ENCODE peak calls at places on chromosomes 2 and 18, in four cellular contexts. M, B, L and F are unnamed samples.

GRCh38 chr2:45935791-45936622 is 284.5 kb downstream of the PRKCE start:
- DNase-seq in L (peak; percentile 79), B (no peak), M (peak; percentile 88), F (peak; percentile 77)

GRCh38 chr18:79916128-79916494 is 35.3 kb downstream of the SLC66A2 start:
- DNase-seq in L (no peak), B (no peak), M (no peak), F (no peak)

GRCh38 chr2:222448806-222449205 is 24.5 kb downstream of the SGPP2 start:
- DNase-seq in B (no peak), M (no peak), L (no peak), F (no peak)

GRCh38 chr2:181813963-181814565 is 77.5 kb upstream of the ITPRID2 start:
- DNase-seq in B (no peak), L (no peak), M (no peak), F (no peak)

GRCh38 chr2:43609304-43609883 is 13.6 kb upstream of the THADA start:
- DNase-seq in B (no peak), M (peak; percentile 74), L (peak; percentile 75), F (peak; percentile 60)

GRCh38 chr2:39256040-39256439 is 12.3 kb upstream of the CDKL4 start:
- DNase-seq in L (no peak), M (no peak), B (no peak), F (no peak)

GRCh38 chr18:45978084-45978483 is 11.0 kb upstream of the EPG5 start:
- DNase-seq in L (no peak), B (no peak), M (no peak), F (no peak)

GRCh38 chr18:77063256-77063655 is 69.3 kb downstream of the MBP start:
- DNase-seq in L (no peak), B (peak; percentile 69), M (no peak), F (no peak)

GRCh38 chr2:33022989-33023731 is 76.4 kb downstream of the LTBP1 start:
- DNase-seq in B (no peak), L (peak; percentile 63), M (peak; percentile 77), F (no peak)

GRCh38 chr2:96556441-96557330 is 20.1 kb downstream of the ARID5A start:
- DNase-seq in M (peak; percentile 48), B (no peak), L (peak; percentile 99), F (no peak)

GRCh38 chr2:64945973-64946736 is 43.0 kb upstream of the SLC1A4 start:
- DNase-seq in M (no peak), L (no peak), B (peak; percentile 79), F (no peak)

GRCh38 chr2:28423856-28424605 is 31.4 kb downstream of the FOSL2 start:
- DNase-seq in B (no peak), M (no peak), L (no peak), F (no peak)

GRCh38 chr2:47422560-47422959 is 19.6 kb downstream of the MSH2 start:
- DNase-seq in M (no peak), L (no peak), B (no peak), F (no peak)

GRCh38 chr2:146940016-146940685 is 904.7 kb upstream of the ACVR2A start:
- DNase-seq in B (no peak), M (no peak), L (no peak), F (no peak)

GRCh38 chr2:237790353-237790752 is 8.2 kb upstream of the RBM44 start:
- DNase-seq in M (no peak), L (no peak), B (no peak), F (no peak)

GRCh38 chr2:173806761-173807160 is 158.4 kb downstream of the SP3 start:
- DNase-seq in L (no peak), B (no peak), M (no peak), F (no peak)

GRCh38 chr2:25903216-25903776 is 25.0 kb upstream of the ASXL2 start:
- DNase-seq in B (no peak), M (no peak), L (no peak), F (no peak)

GRCh38 chr2:168691221-168691620 is 111.2 kb upstream of the NOSTRIN start:
- DNase-seq in L (no peak), B (no peak), M (no peak), F (no peak)

GRCh38 chr2:175476374-175476773 is 294.9 kb upstream of the ATP5MC3 start:
- DNase-seq in L (peak; percentile 21), M (no peak), B (no peak), F (no peak)

GRCh38 chr2:175476950-175477349 is 295.4 kb upstream of the ATP5MC3 start:
- DNase-seq in B (no peak), L (no peak), M (no peak), F (no peak)

DNA sequence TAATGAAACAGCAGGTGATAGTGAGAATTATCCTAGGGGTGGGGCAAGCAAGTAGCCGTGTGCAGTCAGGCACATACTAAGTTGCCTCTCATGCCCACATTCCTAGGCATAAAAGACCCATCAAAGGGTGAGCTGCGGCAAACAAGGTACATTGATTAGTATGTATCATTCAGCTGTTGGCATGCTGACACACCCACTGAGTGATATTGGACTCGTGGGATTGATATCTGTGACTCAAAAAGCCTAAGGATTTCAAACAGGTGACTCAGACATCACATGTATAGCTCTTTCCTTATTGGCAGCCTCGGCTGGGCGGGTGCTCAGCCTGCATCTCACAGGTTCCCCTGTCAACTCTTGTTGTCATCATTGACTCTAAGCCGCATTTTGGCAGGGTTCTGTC is 296.9 kb upstream of the ATP5MC3 start:
- DNase-seq in B (no peak), L (no peak), M (no peak), F (no peak)
- TF ChIP-seq FOXM1 in B (no peak), L (no peak), M (no peak), F (no peak)

DNA sequence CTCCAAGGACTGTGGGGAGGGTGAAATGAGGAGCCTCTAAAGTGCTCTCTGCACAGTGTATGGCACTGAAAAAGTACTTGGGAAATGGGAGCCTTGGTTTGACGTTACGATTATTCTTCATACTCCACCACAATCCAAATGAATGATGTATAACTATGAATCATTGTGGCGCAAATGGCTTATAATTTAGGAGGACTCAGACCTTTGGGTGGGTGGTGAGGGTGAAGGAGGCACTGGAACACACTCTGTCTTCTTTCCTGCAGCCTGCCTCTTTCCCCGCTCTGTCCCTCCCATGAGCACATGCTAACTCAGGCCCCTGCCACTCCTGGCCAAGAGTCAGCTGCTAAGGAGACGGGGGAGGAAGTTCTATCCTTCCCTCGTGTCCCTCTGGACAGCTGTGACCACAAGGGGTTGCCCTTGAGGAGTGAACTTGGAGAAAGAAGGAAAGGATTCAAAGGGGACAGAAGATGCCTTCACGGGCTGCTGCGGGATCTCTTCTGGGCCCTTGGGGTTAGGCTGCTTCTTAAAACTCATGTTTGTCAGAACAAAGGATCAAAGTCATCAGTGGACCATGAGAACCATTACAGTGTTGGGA is 36.5 kb downstream of the POLR1A start:
- DNase-seq in M (no peak), B (no peak), L (no peak), F (no peak)
- TF ChIP-seq FOXK2 in M (no peak), B (no peak), L (no peak), F (no peak)

GRCh38 chr18:1246827-1247226 is 342.2 kb downstream of the ADCYAP1 start:
- DNase-seq in M (no peak), B (no peak), L (no peak), F (no peak)
- TF ChIP-seq BHLHE40 in M (no peak), B (no peak), L (no peak), F (no peak)

DNA sequence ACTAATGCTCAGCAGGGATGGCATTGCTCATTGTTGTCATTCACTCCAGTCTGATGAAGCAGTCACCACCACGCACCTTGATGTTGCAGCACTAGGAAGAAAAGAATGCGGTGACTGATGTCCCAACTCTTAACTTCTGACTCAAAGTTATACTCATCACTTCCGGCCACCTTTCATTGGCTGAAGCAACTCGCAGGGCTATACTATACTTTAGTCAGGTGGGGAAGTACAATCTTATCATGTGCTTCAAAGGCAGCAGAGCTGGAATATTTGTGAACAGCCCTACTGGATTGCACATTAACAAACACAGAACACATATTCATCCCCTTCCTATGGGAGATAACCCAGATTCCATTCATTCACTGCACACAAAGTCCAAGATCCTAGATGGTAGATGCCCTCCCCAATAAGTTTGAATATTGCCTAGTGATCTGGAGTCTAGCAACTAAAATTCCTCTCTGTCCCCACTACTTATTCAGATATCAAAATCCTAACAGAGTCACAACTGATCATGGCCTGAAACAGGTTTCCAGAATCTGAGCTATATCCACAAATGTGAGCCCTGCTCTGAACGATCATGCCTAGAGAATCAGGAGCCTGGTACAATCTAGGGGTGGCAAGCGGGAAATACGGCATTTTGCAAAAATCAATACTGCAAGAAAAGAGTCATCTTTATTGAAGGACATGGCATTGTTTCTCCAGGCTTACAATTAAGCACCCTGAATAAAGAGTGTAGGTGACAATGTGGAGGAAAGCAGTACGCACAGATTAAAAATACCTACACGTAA is 3.4 kb upstream of the SPATS2L start:
- DNase-seq in B (no peak), L (peak; percentile 100), M (no peak), F (no peak)
- TF ChIP-seq FOXM1 in B (no peak), L (no peak), M (no peak), F (no peak)

GRCh38 chr2:135457279-135457678 is 73.7 kb downstream of the ZRANB3 start:
- DNase-seq in M (no peak), L (no peak), B (no peak), F (no peak)
- TF ChIP-seq FOXK2 in M (no peak), L (no peak), B (no peak), F (no peak)

GRCh38 chr18:52451851-52452250 is 111.9 kb downstream of the DCC start:
- DNase-seq in L (no peak), M (no peak), B (no peak), F (no peak)
- TF ChIP-seq BHLHE40 in L (no peak), M (no peak), B (no peak), F (no peak)

DNA sequence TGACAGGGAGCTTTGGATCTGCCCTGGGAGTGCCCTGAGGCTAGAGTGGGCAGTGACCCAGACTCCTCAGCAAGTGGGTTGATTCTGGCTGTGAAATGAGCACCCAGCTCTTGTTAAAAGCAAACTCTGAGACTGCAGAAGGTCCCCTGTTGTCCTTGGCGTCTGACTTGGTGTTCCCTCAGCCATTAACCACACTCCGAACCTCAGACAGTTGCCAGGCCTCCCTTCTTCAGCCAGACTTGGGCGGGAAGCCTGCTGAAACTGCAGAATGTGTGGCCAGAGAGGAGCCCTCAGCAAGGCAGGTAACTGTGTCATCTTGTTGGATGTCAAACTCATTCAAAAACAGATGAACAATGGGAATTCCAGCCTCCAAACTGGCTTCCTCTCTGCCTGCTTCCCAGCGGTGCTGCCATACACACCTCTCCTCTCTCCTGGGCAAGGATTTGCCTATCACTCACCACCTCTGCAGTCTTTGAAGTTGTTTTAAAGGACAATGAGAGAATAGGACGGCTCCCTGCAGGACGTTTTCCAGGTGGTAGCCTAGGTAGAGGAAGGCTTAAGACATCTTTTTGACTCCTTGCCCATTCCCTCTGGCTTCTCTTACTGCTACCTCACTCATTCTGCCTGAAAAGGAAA is 38.9 kb upstream of the B3GNT2 start:
- DNase-seq in L (no peak), M (no peak), B (no peak), F (no peak)
- TF ChIP-seq FOXM1 in L (no peak), M (no peak), B (no peak), F (no peak)

GRCh38 chr2:114384441-114384840 is 58.0 kb upstream of the DPP10 start:
- DNase-seq in B (no peak), L (no peak), M (no peak), F (no peak)
- TF ChIP-seq FOXK2 in B (no peak), L (no peak), M (no peak), F (no peak)